ENCODE peak calls at places on chromosome 2, in four cellular contexts. Z is H9, B is uterus, H is Panc1. F is an unnamed sample. For H3K9me3 and H3K27me3, the result is how much of the 10 kb centered on the place peaks cover.

GRCh38 chr2:134173338-134174016 is 80.4 kb upstream of the MGAT5 start:
- DNase-seq in H (no peak), Z (no peak), B (no peak), F (peak)

GRCh38 chr2:67015681-67016080 is 381.5 kb upstream of the ETAA1 start:
- DNase-seq in B (no peak), Z (no peak), H (no peak), F (no peak)

GRCh38 chr2:74882299-74882687 is 48.4 kb downstream of the HK2 start:
- DNase-seq in B (no peak), Z (no peak), H (no peak), F (no peak)

GRCh38 chr2:42214669-42215068 is 45.5 kb downstream of the EML4 start:
- DNase-seq in B (no peak), H (no peak), Z (no peak), F (no peak)

GRCh38 chr2:166419616-166419934 is 43.8 kb upstream of the SCN9A start:
- DNase-seq in Z (no peak), H (no peak), B (no peak), F (no peak)

GRCh38 chr2:219175928-219176817 is 552 bp downstream of the CNPPD1 start:
- DNase-seq in Z (peak), H (no peak), B (peak), F (no peak)

GRCh38 chr2:48934807-48935206 is 179.3 kb upstream of the LHCGR start:
- DNase-seq in Z (no peak), B (no peak), H (no peak), F (no peak)

GRCh38 chr2:239703834-239704233 is 303.0 kb upstream of the HDAC4 start:
- DNase-seq in H (no peak), B (no peak), Z (no peak), F (no peak)

GRCh38 chr2:136242687-136243277 is 124.8 kb upstream of the CXCR4 start:
- DNase-seq in B (no peak), H (no peak), Z (no peak), F (no peak)

GRCh38 chr2:26469092-26469710 is 8.7 kb downstream of the OTOF start:
- DNase-seq in B (no peak), H (peak), Z (peak), F (peak)

GRCh38 chr2:190649798-190650390 is 1.0 kb downstream of the NAB1 start:
- DNase-seq in B (no peak), H (no peak), Z (no peak), F (no peak)

GRCh38 chr2:112055833-112056625 is 960 bp downstream of the TMEM87B start:
- DNase-seq in H (peak), Z (no peak), B (peak), F (peak)

GRCh38 chr2:232479341-232480200 is 8.1 kb downstream of the ECEL1 start:
- DNase-seq in B (no peak), H (no peak), Z (no peak), F (peak)

GRCh38 chr2:177651833-177652232 is 259.3 kb downstream of the AGPS start:
- DNase-seq in Z (peak), H (no peak), B (no peak), F (no peak)

DNA sequence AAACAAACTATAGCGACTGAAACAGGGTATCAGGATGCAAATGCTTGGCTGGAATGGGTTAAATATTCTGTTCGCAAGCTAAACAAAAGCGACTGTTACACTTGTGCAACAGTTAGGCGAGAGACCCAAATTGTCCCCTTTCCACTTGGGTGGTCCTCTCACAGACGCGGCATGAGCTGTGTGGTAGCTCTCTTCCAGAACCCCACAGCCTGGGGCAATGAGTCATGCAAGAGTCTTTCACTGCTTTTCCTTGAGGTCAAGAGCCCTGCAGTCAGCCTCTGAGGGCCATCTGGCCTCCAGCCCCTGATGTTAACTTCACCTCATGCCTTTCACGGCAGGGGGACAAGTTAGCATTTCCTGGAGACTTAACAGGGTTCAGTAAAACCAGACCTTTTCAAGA is 25.7 kb downstream of the SULT1C4 start:
- DNase-seq in H (no peak), B (no peak), Z (peak), F (no peak)
- H3K9me3 ChIP-seq in H (under half), B (under half), Z (under half), F (under half)

GRCh38 chr2:176123847-176124273 is 1.3 kb downstream of the HOXD9 start:
- DNase-seq in B (peak), H (no peak), Z (peak), F (no peak)
- H3K27me3 ChIP-seq in B (under half), H (under half), Z (half or more), F (under half)

DNA sequence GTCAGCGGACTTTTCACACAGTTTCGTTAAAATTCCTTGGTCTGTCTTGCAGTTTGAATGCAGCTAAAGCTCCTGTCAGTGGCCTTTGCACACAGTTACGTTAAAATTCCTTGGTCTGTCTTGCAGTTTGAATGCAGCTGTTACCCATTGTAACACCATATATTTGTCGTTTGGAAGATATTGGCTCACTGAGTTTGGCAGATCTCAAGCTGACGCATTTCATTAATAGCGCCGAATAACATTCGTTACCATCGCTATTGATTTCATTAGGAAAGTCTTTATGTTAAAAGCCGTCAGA is 1.1 kb downstream of the LIMS1 start:
- DNase-seq in B (no peak), H (no peak), Z (no peak), F (no peak)
- H3K27ac ChIP-seq in B (peak), H (peak), Z (no peak), F (no peak)

GRCh38 chr2:47503481-47504070 is 100.6 kb downstream of the MSH2 start:
- DNase-seq in B (no peak), Z (no peak), H (no peak), F (no peak)

GRCh38 chr2:47501374-47502200 is 98.6 kb downstream of the MSH2 start:
- DNase-seq in B (no peak), Z (no peak), H (no peak), F (no peak)

GRCh38 chr2:47506436-47506835 is 103.5 kb downstream of the MSH2 start:
- DNase-seq in B (no peak), H (no peak), Z (no peak), F (no peak)

GRCh38 chr2:47506024-47506423 is 103.1 kb downstream of the MSH2 start:
- DNase-seq in Z (no peak), H (no peak), B (no peak), F (no peak)

GRCh38 chr2:47504174-47504810 is 101.3 kb downstream of the MSH2 start:
- DNase-seq in H (no peak), B (no peak), Z (no peak), F (no peak)
- H3K9me3 ChIP-seq in H (under half), B (under half), Z (under half), F (under half)

GRCh38 chr2:216700088-216700567 is 4.8 kb upstream of the IGFBP5 start:
- DNase-seq in Z (no peak), B (no peak), H (no peak), F (no peak)
- H3K27me3 ChIP-seq in Z (under half), B (under half), H (under half), F (under half)

GRCh38 chr2:230412369-230412706 is 3.7 kb upstream of the SP100 start:
- DNase-seq in Z (no peak), B (no peak), H (no peak), F (no peak)
- H3K27ac ChIP-seq in Z (no peak), B (peak), H (peak), F (peak)

GRCh38 chr2:123209185-123209584 is 815.9 kb upstream of the CNTNAP5 start:
- DNase-seq in H (no peak), B (no peak), Z (no peak), F (no peak)
- H3K9me3 ChIP-seq in H (under half), B (under half), Z (under half), F (under half)

GRCh38 chr2:19363474-19363778 is 5.0 kb upstream of the OSR1 start:
- DNase-seq in Z (no peak), B (no peak), H (no peak), F (no peak)
- H3K27me3 ChIP-seq in Z (half or more), B (under half), H (under half), F (under half)

DNA sequence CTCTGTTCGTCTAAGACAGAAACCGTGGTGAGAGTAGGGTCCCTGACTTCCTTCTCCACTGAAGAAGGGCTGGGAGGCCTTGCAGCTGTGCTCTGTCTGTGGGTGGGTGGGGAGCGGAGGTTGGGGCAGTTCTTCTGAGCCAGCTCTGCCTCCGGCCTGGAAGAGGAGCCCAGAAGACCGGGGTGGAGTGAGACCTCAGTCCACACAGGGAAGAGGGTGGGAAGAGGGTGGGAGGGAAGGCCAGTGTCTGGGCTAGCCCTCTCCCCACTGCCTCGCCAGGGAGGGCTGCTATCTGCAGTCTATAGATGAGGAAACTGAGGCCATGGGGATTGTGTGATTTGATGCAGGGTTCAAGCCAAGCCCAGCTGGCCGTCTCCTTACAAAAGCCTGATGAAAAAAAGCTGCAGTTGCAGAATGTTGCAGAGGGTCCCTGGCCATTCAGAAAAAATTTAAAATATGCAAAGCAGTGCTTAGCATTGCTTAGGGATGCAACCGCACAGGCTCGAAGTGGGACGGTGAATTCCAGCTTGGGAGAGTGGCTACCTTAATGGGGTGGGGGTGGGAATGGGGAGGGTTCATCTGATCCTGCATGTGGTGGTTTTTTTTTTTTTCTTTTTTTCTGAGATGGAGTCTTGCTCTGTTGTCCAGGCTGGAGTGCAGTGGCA is 181.6 kb upstream of the HS6ST1 start:
- DNase-seq in Z (peak), B (no peak), H (no peak), F (no peak)
- H3K27ac ChIP-seq in Z (no peak), B (no peak), H (no peak), F (no peak)

DNA sequence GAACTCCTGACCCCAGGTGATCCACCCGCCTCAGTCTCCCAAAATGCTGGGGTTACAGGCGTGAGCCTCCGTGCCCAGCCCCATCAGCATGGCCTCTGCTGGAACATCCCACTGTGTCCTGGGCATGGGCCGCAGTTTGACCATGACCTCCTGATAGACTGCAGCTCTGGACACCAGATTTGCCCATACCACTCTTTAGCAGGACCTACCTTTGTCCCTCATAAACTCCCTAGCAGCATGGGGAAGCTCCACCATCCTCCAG is 92.6 kb downstream of the MYCN start:
- DNase-seq in B (no peak), Z (no peak), H (no peak), F (no peak)
- H3K9me3 ChIP-seq in B (under half), Z (under half), H (under half), F (under half)